ENCODE peak calls at places on chromosomes 11 and 22, in four cellular contexts. F is tibial artery, P is adipocyte, H is iPS DF 6.9. U is an unnamed sample.

GRCh38 chr11:111944139-111944538 is 7.0 kb downstream of the DIXDC1 start:
- DNase-seq in H (no peak), F (no peak), P (peak; percentile 88), U (no peak)

GRCh38 chr11:87870081-87870480 is 305.2 kb downstream of the RAB38 start:
- DNase-seq in F (no peak), P (peak; percentile 7), H (no peak), U (no peak)

GRCh38 chr11:2955896-2956476 is 26.8 kb upstream of the PHLDA2 start:
- DNase-seq in P (no peak), H (no peak), F (no peak), U (no peak)

GRCh38 chr22:21020802-21021429 is 6.0 kb downstream of the P2RX6 start:
- DNase-seq in F (no peak), P (no peak), H (no peak), U (no peak)

GRCh38 chr22:49767355-49768062 is 60.2 kb downstream of the BRD1 start:
- DNase-seq in P (peak; percentile 38), H (peak; percentile 37), F (no peak), U (peak; percentile 56)

GRCh38 chr11:129249923-129250322 is 57.8 kb upstream of the ARHGAP32 start:
- DNase-seq in H (no peak), F (no peak), P (no peak), U (no peak)

GRCh38 chr22:44916281-44917231 is 93.2 kb downstream of the PHF21B start:
- DNase-seq in P (no peak), F (no peak), H (no peak), U (no peak)

GRCh38 chr22:40898850-40899357 is 37.0 kb upstream of the DNAJB7 start:
- DNase-seq in H (peak; percentile 13), F (no peak), P (peak; percentile 82), U (peak; percentile 78)

GRCh38 chr22:23874871-23875270 is 17.2 kb downstream of the SLC2A11 start:
- DNase-seq in P (no peak), H (no peak), F (no peak), U (no peak)

GRCh38 chr22:39478461-39478860 is 21.6 kb downstream of the MGAT3 start:
- DNase-seq in F (no peak), P (peak; percentile 32), H (no peak), U (no peak)

GRCh38 chr11:61833478-61833877 is 5.4 kb downstream of the FADS2 start:
- DNase-seq in F (no peak), H (no peak), P (no peak), U (peak; percentile 32)

GRCh38 chr11:17479284-17480214 is 2.9 kb upstream of the ABCC8 start:
- DNase-seq in F (no peak), H (peak; percentile 66), P (peak; percentile 25), U (peak; percentile 62)

GRCh38 chr11:1076061-1076665 is 1.5 kb downstream of the MUC2 start:
- DNase-seq in P (no peak), F (no peak), H (no peak), U (no peak)

GRCh38 chr11:123431619-123432018 is 1.6 kb downstream of the GRAMD1B start:
- DNase-seq in P (no peak), F (no peak), H (no peak), U (peak; percentile 55)

GRCh38 chr11:206516-207212 is 535 bp downstream of the BET1L start:
- DNase-seq in P (peak; percentile 53), F (no peak), H (no peak), U (peak; percentile 76)

GRCh38 chr11:119795231-119795630 is 66.2 kb upstream of the NECTIN1 start:
- DNase-seq in F (no peak), H (no peak), P (peak; percentile 75), U (no peak)

GRCh38 chr11:102592634-102593581 is 32.2 kb downstream of the MMP20 start:
- DNase-seq in P (no peak), H (no peak), F (no peak), U (peak; percentile 50)

GRCh38 chr11:112871909-112872511 is 89.2 kb upstream of the NCAM1 start:
- DNase-seq in H (no peak), P (no peak), F (no peak), U (no peak)

DNA sequence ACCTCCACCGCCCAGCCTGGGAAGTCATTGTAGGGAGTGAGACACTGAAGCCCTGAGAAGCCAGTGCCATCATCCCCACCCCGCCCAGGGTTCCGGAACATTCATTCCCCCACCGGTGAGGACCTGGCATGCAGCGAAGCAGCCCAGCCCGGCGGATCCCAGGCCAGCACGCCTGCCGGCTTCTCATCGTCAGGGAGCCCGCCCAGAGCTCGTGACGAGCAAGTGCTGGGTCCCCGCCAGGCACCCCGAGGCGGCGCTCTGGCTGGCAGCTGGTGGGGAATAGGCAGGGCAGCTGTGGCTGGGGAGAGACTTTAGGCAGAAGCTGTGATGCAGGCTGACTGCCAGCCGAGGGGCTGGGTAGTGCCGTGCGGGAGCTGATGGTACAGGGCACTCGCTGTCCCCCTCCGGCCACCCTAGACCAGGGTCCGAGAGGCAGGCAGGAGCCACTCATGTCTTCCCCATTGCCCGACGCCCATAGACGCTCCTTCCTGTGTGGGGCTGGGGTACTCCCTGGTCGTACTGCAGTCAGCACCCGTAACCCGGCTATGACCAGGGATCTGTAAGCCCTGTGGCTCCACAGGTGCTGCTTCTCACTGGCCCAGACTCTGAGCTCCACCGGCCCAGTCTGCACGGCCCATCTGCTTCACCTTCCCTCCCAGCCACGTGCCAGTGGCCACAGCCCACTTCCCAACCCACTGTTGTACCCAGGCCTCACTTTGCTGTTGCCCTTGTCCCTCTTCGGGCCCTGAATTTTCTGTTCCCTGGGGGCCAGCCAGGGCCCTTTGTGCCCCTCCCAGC is 24.5 kb upstream of the CABP7 start:
- DNase-seq in F (no peak), P (no peak), H (no peak), U (no peak)
- H3K9me3 ChIP-seq in F (no peaks in the 10 kb centered on the region), P (no peaks in the 10 kb centered on the region), H (no peaks in the 10 kb centered on the region), U (no peaks in the 10 kb centered on the region)

GRCh38 chr11:64518928-64519327 is 72.1 kb upstream of the SLC22A12 start:
- DNase-seq in H (no peak), F (no peak), P (no peak), U (no peak)
- H3K27me3 ChIP-seq in H (no peaks in the 10 kb centered on the region), F (no peaks in the 10 kb centered on the region), P (peaks cover 69% of the 10 kb centered on the region), U (no peaks in the 10 kb centered on the region)

GRCh38 chr22:17115311-17115710 is 5.8 kb downstream of the TMEM121B start:
- DNase-seq in P (no peak), F (no peak), H (no peak), U (no peak)
- H3K4me1 ChIP-seq in P (no peaks in the 10 kb centered on the region), F (no peaks in the 10 kb centered on the region), H (peaks cover 6% of the 10 kb centered on the region), U (no peaks in the 10 kb centered on the region)

DNA sequence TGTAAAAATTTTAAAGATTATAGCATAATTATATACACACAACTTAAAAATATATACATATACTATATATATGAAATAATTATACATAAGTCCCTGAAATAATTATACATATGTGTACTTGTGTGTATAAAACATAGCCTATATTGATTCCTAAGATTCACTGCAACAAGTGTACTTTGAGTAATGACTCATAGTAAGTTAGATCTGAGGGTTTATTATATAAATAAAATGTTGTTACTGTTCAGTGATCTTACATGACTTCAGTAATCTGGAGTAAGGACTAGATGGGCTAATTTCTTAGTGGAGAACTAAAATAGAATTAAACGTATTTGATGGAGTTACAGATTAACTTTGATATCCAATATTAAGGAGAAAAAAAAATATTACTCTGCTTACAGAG is 350.5 kb downstream of the CNTN5 start:
- DNase-seq in F (no peak), P (peak; percentile 12), H (no peak), U (no peak)
- H3K9me3 ChIP-seq in F (no peaks in the 10 kb centered on the region), P (no peaks in the 10 kb centered on the region), H (no peaks in the 10 kb centered on the region), U (no peaks in the 10 kb centered on the region)

GRCh38 chr11:70130636-70131035 is 52.5 kb downstream of the ANO1 start:
- DNase-seq in H (no peak), F (no peak), P (no peak), U (no peak)
- H3K27me3 ChIP-seq in H (no peaks in the 10 kb centered on the region), F (no peaks in the 10 kb centered on the region), P (peaks cover 6% of the 10 kb centered on the region), U (no peaks in the 10 kb centered on the region)

DNA sequence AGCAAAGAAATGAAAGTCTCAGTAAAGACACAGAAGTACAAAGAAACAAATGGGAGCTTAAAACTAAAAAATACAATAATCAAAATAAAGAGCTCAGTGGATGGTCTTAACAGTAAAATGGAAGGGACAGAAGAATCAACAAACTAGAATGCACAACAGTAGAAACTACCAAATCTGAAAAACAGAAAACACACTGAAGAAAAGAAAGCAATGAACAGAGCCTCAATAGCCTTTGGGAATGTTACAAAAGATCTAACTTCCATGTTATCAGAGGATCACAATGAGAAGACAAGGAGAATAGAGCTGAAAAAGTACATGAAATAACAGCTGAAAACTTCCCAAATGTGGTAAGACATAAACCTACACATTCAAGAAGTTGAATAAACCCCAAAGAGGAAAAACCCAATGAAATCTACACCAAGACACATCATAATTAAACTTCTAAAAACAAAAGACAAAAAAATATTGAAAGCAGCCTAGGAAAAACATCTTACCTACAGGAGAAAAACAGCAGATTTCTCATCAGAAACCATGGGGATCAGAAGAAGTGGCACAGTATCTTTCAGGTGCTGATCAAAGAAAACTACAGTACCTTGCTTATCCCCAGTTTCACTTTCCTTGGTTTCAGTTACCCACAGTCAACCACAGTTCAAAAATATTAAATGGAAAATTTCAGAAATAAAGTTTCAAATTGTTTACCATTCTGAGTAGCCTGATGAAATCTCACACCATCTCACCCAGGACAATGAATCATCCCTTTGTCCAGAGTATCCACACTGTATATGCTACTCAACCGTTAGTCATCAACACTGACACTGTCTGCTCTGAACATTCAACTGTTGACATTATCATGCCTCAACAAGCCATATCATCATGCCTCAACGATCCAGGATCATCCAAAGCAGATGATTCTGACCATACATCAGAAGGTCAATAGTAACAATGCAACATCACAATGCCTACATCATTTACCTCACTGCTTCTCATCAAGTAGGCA is 22.2 kb downstream of the RRAS2 start:
- DNase-seq in H (no peak), P (peak; percentile 73), F (no peak), U (no peak)
- H3K4me1 ChIP-seq in H (peaks cover 6% of the 10 kb centered on the region), P (peaks cover 52% of the 10 kb centered on the region), F (no peaks in the 10 kb centered on the region), U (no peaks in the 10 kb centered on the region)

DNA sequence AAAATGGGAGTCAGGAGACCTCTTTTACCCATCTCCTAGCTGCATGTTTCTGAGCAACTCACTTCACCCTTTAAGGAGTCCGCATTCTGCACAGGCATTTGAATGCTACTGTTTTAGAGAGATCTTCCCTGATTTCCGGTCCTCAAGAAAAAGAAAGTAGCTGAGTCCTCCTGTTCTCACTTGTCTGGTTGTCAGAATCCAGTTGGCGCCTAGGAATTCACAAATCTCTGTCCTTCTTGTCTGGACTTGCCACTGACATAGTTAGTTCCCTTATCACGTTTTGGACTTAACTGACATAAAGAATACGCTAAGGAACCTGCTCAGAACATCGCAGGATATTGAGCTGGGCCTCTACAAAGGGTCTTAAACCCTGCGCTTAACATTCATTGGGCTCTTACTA is 61.3 kb upstream of the OR5P2 start:
- DNase-seq in F (no peak), P (no peak), H (no peak), U (no peak)
- H3K9me3 ChIP-seq in F (no peaks in the 10 kb centered on the region), P (no peaks in the 10 kb centered on the region), H (no peaks in the 10 kb centered on the region), U (no peaks in the 10 kb centered on the region)

GRCh38 chr11:134471341-134472187 is 59.5 kb upstream of the B3GAT1 start:
- DNase-seq in H (no peak), P (no peak), F (no peak), U (no peak)
- H3K27me3 ChIP-seq in H (no peaks in the 10 kb centered on the region), P (peaks cover 6% of the 10 kb centered on the region), F (no peaks in the 10 kb centered on the region), U (no peaks in the 10 kb centered on the region)